ENCODE peak calls at places on chromosomes 3 and 15, in five cellular contexts. X, V, E, S and G are unnamed samples.

GRCh38 chr3:125125822-125126245 is 70.0 kb upstream of the HEG1 start:
- DNase-seq in S (no peak), E (no peak), V (no peak), X (no peak), G (no peak)

GRCh38 chr15:100353469-100353868 is 11.7 kb upstream of the ADAMTS17 start:
- DNase-seq in S (no peak), E (no peak), V (no peak), X (no peak), G (no peak)

GRCh38 chr3:24288538-24289236 is 206.0 kb downstream of the THRB start:
- DNase-seq in X (no peak), V (no peak), S (peak), E (peak), G (no peak)

GRCh38 chr3:168847293-168847883 is 751.7 kb upstream of the GOLIM4 start:
- DNase-seq in X (no peak), V (peak), S (peak), E (peak), G (no peak)

GRCh38 chr3:75115695-75116094 is 501.2 kb upstream of the CNTN3 start:
- DNase-seq in S (no peak), E (no peak), X (no peak), V (no peak), G (no peak)

GRCh38 chr3:112635674-112636073 is 5.3 kb downstream of the CCDC80 start:
- DNase-seq in S (no peak), X (no peak), V (peak), E (peak), G (no peak)

GRCh38 chr3:15271785-15272381 is 60.5 kb downstream of the SH3BP5 start:
- DNase-seq in V (no peak), E (no peak), X (no peak), S (no peak), G (peak)

GRCh38 chr3:53238051-53238850 is 17.6 kb downstream of the TKT start:
- DNase-seq in S (no peak), V (no peak), X (no peak), E (peak), G (no peak)

GRCh38 chr3:29889230-29889629 is 608.4 kb downstream of the RBMS3 start:
- DNase-seq in V (no peak), S (no peak), X (no peak), E (no peak), G (no peak)

GRCh38 chr3:12015627-12016026 is 11.4 kb downstream of the SYN2 start:
- DNase-seq in V (no peak), E (no peak), S (no peak), X (no peak), G (no peak)

GRCh38 chr3:128376516-128376915 is 90.2 kb downstream of the DNAJB8 start:
- DNase-seq in E (no peak), V (no peak), X (no peak), S (no peak), G (no peak)

GRCh38 chr3:41115069-41115468 is 84.2 kb upstream of the CTNNB1 start:
- DNase-seq in S (no peak), E (no peak), X (no peak), V (no peak), G (no peak)

GRCh38 chr3:14042680-14043079 is 82.0 kb downstream of the CHCHD4 start:
- DNase-seq in V (no peak), S (no peak), X (no peak), E (no peak), G (no peak)

GRCh38 chr3:72446406-72447058 is 401.7 kb downstream of the SHQ1 start:
- DNase-seq in X (peak), S (no peak), V (no peak), E (peak), G (no peak)

GRCh38 chr3:192409203-192409837 is 318.0 kb downstream of the FGF12 start:
- DNase-seq in X (no peak), E (peak), S (peak), V (no peak), G (no peak)

GRCh38 chr3:126606021-126606420 is 47.3 kb upstream of the C3orf22 start:
- DNase-seq in S (peak), X (no peak), V (no peak), E (no peak), G (no peak)